ENCODE peak calls at places on chromosome 9, in six cellular contexts. V is HCT116, G is A549, H is GM12878, L is K562, B is HepG2. Z is an unnamed sample.

GRCh38 chr9:110143969-110144545 is 63.9 kb downstream of the C9orf152 start:
- DNase-seq in L (no peak), B (no peak), V (no peak), G (no peak), H (no peak), Z (no peak)

GRCh38 chr9:5621327-5621726 is 7.6 kb upstream of the RIC1 start:
- DNase-seq in V (peak), H (no peak), L (no peak), B (no peak), G (peak), Z (no peak)

GRCh38 chr9:82354260-82354659 is 365.7 kb downstream of the SPATA31D1 start:
- DNase-seq in H (no peak), B (no peak), G (no peak), L (no peak), V (no peak), Z (no peak)

GRCh38 chr9:129685220-129685932 is 19.9 kb downstream of the PRRX2 start:
- DNase-seq in H (no peak), B (no peak), G (peak), V (peak), L (no peak), Z (no peak)

GRCh38 chr9:33835625-33836260 is 18.8 kb downstream of the UBE2R2 start:
- DNase-seq in H (no peak), B (no peak), V (no peak), L (no peak), G (no peak), Z (no peak)

GRCh38 chr9:74379718-74380117 is 117.4 kb upstream of the RORB start:
- DNase-seq in B (peak), V (peak), H (no peak), G (peak), L (peak), Z (peak)

GRCh38 chr9:77457916-77458592 is 190.1 kb downstream of the GNA14 start:
- DNase-seq in H (no peak), G (peak), V (peak), L (peak), B (peak), Z (peak)

GRCh38 chr9:120486347-120486746 is 93.6 kb downstream of the CDK5RAP2 start:
- DNase-seq in V (no peak), G (no peak), H (no peak), L (no peak), B (no peak), Z (no peak)

GRCh38 chr9:133823189-133824105 is 85.3 kb upstream of the SARDH start:
- DNase-seq in H (peak), V (no peak), L (no peak), G (no peak), B (no peak), Z (no peak)

GRCh38 chr9:20707708-20708107 is 23.6 kb downstream of the FOCAD start:
- DNase-seq in V (no peak), G (no peak), L (no peak), H (no peak), B (no peak), Z (no peak)

GRCh38 chr9:28471261-28471660 is 898.0 kb upstream of the C9orf72 start:
- DNase-seq in V (no peak), L (no peak), B (no peak), H (no peak), G (no peak), Z (no peak)

GRCh38 chr9:14358523-14358922 is 44.6 kb upstream of the NFIB start:
- DNase-seq in G (no peak), B (no peak), H (no peak), V (no peak), L (peak), Z (no peak)

GRCh38 chr9:111661802-111662491 is 542 bp downstream of the GNG10 start:
- DNase-seq in L (peak), V (no peak), H (no peak), G (peak), B (no peak), Z (peak)

GRCh38 chr9:105132576-105132975 is 111.9 kb upstream of the SLC44A1 start:
- DNase-seq in G (peak), B (peak), V (peak), H (no peak), L (no peak), Z (no peak)

GRCh38 chr9:34332370-34332964 is 3.1 kb downstream of the NUDT2 start:
- DNase-seq in B (peak), V (peak), L (peak), G (peak), H (peak), Z (peak)

GRCh38 chr9:114823416-114823815 is 17.6 kb upstream of the TNFSF15 start:
- DNase-seq in B (no peak), V (no peak), L (no peak), H (no peak), G (no peak), Z (no peak)

GRCh38 chr9:83405674-83406255 is 132.4 kb downstream of the FRMD3 start:
- DNase-seq in V (no peak), L (no peak), H (no peak), B (no peak), G (no peak), Z (no peak)

GRCh38 chr9:110095776-110096175 is 112.2 kb downstream of the C9orf152 start:
- DNase-seq in H (no peak), L (no peak), G (no peak), V (no peak), B (no peak), Z (no peak)

GRCh38 chr9:113178087-113178486 is 27.3 kb downstream of the SLC31A2 start:
- DNase-seq in H (no peak), V (no peak), L (no peak), G (no peak), B (no peak), Z (no peak)

GRCh38 chr9:38368731-38369130 is 23.8 kb upstream of the ALDH1B1 start:
- DNase-seq in V (no peak), G (no peak), B (no peak), L (no peak), H (no peak), Z (no peak)

GRCh38 chr9:107569171-107569570 is 79.6 kb upstream of the KLF4 start:
- DNase-seq in G (no peak), B (no peak), H (no peak), V (no peak), L (no peak), Z (no peak)

GRCh38 chr9:101235105-101235866 is 149.5 kb downstream of the BAAT start:
- DNase-seq in B (peak), G (peak), V (peak), H (no peak), L (no peak), Z (peak)

GRCh38 chr9:78713746-78714405 is 417.0 kb downstream of the PSAT1 start:
- DNase-seq in H (no peak), V (no peak), G (no peak), B (no peak), L (no peak), Z (no peak)

GRCh38 chr9:89812556-89813181 is 207.9 kb downstream of the GADD45G start:
- DNase-seq in G (no peak), B (no peak), H (no peak), L (no peak), V (no peak), Z (no peak)

GRCh38 chr9:114616684-114617520 is 5.8 kb downstream of the TMEM268 start:
- DNase-seq in L (peak), V (no peak), H (peak), B (no peak), G (no peak), Z (no peak)

GRCh38 chr9:23683021-23683431 is 143.0 kb downstream of the ELAVL2 start:
- DNase-seq in L (no peak), H (no peak), V (no peak), B (no peak), G (no peak), Z (no peak)
- TF ChIP-seq MAX in L (no peak), H (no peak), V (no peak), B (no peak), G (no peak), Z (no peak)

GRCh38 chr9:35616681-35617459 is 1.3 kb downstream of the CD72 start:
- DNase-seq in H (no peak), L (no peak), B (no peak), V (no peak), G (no peak), Z (peak)

GRCh38 chr9:35617548-35617947 is 665 bp downstream of the CD72 start:
- DNase-seq in H (no peak), B (no peak), G (no peak), L (no peak), V (no peak), Z (no peak)

GRCh38 chr9:35619800-35620158 is 1.6 kb upstream of the CD72 start:
- DNase-seq in B (no peak), G (no peak), V (no peak), H (peak), L (no peak), Z (no peak)

GRCh38 chr9:35618325-35618727 is at the start of gene CD72:
- DNase-seq in G (no peak), L (no peak), V (no peak), B (no peak), H (no peak), Z (no peak)

DNA sequence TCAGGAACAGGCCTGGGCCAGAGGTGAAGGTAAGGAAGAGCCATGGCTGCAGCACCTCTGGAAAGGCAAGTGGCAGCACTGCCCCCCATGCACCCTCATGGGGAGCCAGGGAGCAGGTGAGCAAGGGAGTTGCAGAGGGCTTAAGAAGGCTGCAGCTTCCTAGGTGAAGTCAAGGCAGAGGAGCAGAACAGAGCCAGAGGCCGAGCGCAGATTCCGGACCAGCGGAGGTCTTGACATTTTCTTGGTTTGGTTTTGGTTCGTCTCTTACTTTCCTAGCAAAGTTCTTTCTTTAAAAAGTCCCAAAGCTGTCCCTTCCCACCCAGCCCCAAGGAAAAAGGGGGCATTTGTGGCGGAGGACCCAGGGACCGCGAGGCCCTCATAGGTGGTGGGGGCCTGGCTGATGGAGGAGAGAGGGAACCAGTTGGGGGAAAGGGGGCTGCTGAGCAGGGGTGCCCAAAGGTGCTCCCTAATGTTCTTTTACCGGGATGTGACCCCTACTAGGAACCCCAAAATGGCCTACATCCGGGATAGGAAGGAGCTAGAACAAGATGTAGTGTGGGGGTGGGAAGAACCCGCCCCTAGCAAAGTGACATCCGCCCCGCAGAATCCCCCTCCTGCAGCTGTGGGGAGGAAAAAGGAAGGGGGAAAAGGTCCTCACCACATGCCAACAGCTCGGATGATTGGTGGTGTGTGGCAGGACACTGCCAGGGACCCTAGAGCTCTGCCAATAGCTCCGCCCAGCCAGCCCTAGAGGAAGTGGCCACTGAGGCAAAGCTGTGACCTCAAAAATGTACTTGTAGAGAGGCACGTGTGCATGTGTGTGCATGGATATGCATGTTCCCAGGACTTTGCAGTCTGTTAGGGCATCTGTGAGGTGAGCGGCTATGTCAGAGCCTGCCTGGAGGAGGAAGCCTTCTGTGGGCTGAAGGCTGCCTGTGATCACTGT is 914 bp upstream of the CD72 start:
- DNase-seq in B (no peak), V (no peak), L (no peak), H (peak), G (no peak), Z (no peak)
- H3K4me3 ChIP-seq in B (no peak), V (no peak), L (no peak), H (peak), G (no peak), Z (no peak)

DNA sequence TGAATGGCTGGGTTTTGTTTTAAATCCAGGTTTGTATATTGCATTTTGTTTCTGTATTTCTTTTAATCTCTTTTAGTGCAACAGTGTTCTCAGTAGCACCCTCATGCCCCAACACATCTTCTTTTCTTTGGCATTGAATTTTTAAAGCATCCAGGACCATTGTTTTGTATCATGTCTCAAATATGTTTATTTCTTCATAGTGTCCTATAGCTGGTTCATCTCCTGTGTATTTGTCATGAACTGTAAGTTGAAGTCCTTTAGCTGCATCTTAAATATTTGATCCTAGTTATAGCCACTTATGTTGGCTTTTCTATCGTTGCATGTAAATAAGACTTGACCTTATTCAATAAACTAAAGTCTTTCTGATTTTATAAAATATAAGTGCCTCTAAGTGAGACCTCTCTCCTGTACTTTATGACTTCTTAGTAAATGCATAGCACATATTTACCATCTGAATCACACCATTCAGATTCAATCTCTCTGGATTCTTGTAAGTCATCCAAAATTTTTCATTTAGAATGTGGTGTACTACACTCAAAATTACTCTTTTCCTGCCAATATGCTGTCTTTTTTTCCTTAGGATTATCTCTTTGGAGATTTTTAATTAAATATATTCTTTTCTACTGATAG is 21.0 kb upstream of the ERCC6L2 start:
- DNase-seq in L (no peak), G (no peak), V (no peak), H (no peak), B (no peak), Z (no peak)
- TF ChIP-seq REST in L (no peak), G (no peak), V (no peak), H (no peak), B (no peak), Z (no peak)

GRCh38 chr9:88571417-88571816 is 36.4 kb downstream of the NXNL2 start:
- DNase-seq in H (no peak), B (no peak), G (no peak), L (no peak), V (no peak), Z (no peak)
- TF ChIP-seq MAX in H (no peak), B (no peak), G (no peak), L (no peak), V (no peak), Z (no peak)

DNA sequence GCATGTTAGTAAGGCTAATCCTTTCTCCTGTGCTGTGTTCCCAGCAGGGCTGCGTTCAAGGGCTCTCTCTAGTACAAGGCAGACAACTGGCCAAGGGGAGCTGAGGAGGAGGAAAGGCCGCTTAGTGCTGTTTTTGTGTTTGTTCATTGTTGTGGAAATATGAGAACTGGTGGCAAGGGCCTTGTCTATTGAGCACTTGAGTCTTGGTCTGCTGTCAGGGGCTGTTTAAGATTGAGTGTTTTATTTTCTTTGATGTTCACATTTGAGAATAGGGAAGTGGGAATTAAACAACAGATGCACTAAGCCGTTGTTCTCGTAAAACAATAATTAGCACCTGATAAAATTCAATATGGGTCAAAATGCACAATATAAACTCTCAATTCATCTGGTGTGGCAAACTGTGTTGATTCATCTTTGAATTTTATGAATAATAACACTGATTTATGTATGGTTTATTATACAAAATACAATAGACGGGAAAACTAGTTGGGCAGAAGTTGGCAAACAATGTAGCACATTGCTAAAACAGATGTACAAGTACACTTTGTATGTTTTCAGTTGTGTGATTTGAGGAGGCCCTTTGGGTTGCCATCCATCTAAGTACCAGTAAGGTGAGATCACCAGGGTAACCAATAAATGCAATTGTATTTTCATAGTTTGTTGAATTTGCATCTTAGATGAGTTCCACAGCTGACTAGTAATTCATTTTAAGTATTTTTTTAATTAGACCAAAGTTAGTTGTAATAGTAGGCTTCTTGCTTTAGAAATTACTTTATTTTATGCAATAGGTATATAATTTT is 97.6 kb upstream of the GRHPR start:
- DNase-seq in G (no peak), H (no peak), B (no peak), L (no peak), V (no peak), Z (no peak)
- H3K4me3 ChIP-seq in G (no peak), H (peak), B (no peak), L (no peak), V (no peak), Z (no peak)

GRCh38 chr9:135711411-135711810 is 9.4 kb downstream of the KCNT1 start:
- DNase-seq in V (no peak), L (no peak), G (no peak), B (no peak), H (no peak), Z (no peak)
- TF ChIP-seq REST in V (no peak), L (no peak), G (no peak), B (no peak), H (no peak), Z (no peak)

DNA sequence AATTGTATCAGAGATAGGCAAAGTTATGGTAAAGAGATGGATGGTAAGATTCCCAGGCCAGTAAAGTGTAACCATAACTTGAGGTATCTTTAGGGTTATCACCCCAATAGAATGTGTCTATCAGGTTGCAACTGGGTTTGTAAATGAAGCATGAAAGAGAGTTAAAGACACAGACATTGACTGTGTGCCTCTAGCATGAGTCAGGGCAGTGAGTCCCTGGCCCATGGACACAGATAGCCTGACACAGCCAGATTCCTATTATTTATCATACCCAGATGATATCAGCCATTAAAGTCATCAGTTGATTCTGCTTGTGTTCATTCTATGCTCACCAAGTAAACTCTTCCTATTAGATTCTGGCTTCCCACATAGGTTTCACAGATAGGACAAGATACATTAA is 33.5 kb upstream of the SNAPC3 start:
- DNase-seq in B (no peak), G (no peak), V (no peak), L (no peak), H (no peak), Z (no peak)
- TF ChIP-seq MAX in B (no peak), G (no peak), V (no peak), L (no peak), H (no peak), Z (no peak)